ENCODE peak calls at places on chromosomes 5 and 9, in ten cellular contexts. One of them, this sample, is unnamed.

GRCh38 chr9:35688558-35689350 is 971 bp downstream of the TPM2 start:
- DNase-seq in lower lobe of right lung: no peak
- DNase-seq in COR-L47: no peak
- DNase-seq in central memory CD4-positive, alpha-beta T cell: no peak
- DNase-seq in pancreas: peak; percentile 19
- DNase-seq in stimulated activated CD8-positive, alpha-beta memory T cell treated with anti-CD3 and anti-CD28 coated beads, Interleukin-12 subunit alpha, Interleukin-12 subunit beta, amount 100 ng/mL, for 1 hour: no peak
- DNase-seq in SW480: peak; percentile 83
- DNase-seq in AG09309: no peak
- DNase-seq in GM06990: no peak
- DNase-seq in T follicular helper cell: no peak
- DNase-seq in this sample: no peak

GRCh38 chr5:65530904-65531303 is 32.1 kb downstream of the CENPK start:
- DNase-seq in lower lobe of right lung: no peak
- DNase-seq in AG09309: no peak
- DNase-seq in stimulated activated CD8-positive, alpha-beta memory T cell treated with anti-CD3 and anti-CD28 coated beads, Interleukin-12 subunit alpha, Interleukin-12 subunit beta, amount 100 ng/mL, for 1 hour: no peak
- DNase-seq in COR-L47: no peak
- DNase-seq in T follicular helper cell: no peak
- DNase-seq in SW480: no peak
- DNase-seq in central memory CD4-positive, alpha-beta T cell: no peak
- DNase-seq in GM06990: no peak
- DNase-seq in pancreas: no peak
- DNase-seq in this sample: no peak

GRCh38 chr9:121783523-121784507 is 132.4 kb downstream of the DAB2IP start:
- DNase-seq in AG09309: no peak
- DNase-seq in SW480: no peak
- DNase-seq in lower lobe of right lung: peak; percentile 36
- DNase-seq in COR-L47: peak; percentile 9
- DNase-seq in stimulated activated CD8-positive, alpha-beta memory T cell treated with anti-CD3 and anti-CD28 coated beads, Interleukin-12 subunit alpha, Interleukin-12 subunit beta, amount 100 ng/mL, for 1 hour: no peak
- DNase-seq in pancreas: no peak
- DNase-seq in T follicular helper cell: no peak
- DNase-seq in central memory CD4-positive, alpha-beta T cell: no peak
- DNase-seq in GM06990: no peak
- DNase-seq in this sample: peak; percentile 27

GRCh38 chr9:5499889-5500398 is 10.4 kb upstream of the PDCD1LG2 start:
- DNase-seq in T follicular helper cell: no peak
- DNase-seq in GM06990: no peak
- DNase-seq in stimulated activated CD8-positive, alpha-beta memory T cell treated with anti-CD3 and anti-CD28 coated beads, Interleukin-12 subunit alpha, Interleukin-12 subunit beta, amount 100 ng/mL, for 1 hour: no peak
- DNase-seq in lower lobe of right lung: no peak
- DNase-seq in pancreas: no peak
- DNase-seq in COR-L47: peak; percentile 83
- DNase-seq in AG09309: no peak
- DNase-seq in central memory CD4-positive, alpha-beta T cell: no peak
- DNase-seq in SW480: no peak
- DNase-seq in this sample: no peak

GRCh38 chr9:31519011-31519410 is 865.4 kb upstream of the ACO1 start:
- DNase-seq in stimulated activated CD8-positive, alpha-beta memory T cell treated with anti-CD3 and anti-CD28 coated beads, Interleukin-12 subunit alpha, Interleukin-12 subunit beta, amount 100 ng/mL, for 1 hour: no peak
- DNase-seq in pancreas: no peak
- DNase-seq in central memory CD4-positive, alpha-beta T cell: peak; percentile 5
- DNase-seq in SW480: no peak
- DNase-seq in T follicular helper cell: no peak
- DNase-seq in lower lobe of right lung: no peak
- DNase-seq in AG09309: no peak
- DNase-seq in GM06990: no peak
- DNase-seq in COR-L47: no peak
- DNase-seq in this sample: no peak

GRCh38 chr9:75069171-75069570 is 18.8 kb downstream of the NMRK1 start:
- DNase-seq in stimulated activated CD8-positive, alpha-beta memory T cell treated with anti-CD3 and anti-CD28 coated beads, Interleukin-12 subunit alpha, Interleukin-12 subunit beta, amount 100 ng/mL, for 1 hour: no peak
- DNase-seq in GM06990: no peak
- DNase-seq in AG09309: no peak
- DNase-seq in pancreas: no peak
- DNase-seq in COR-L47: no peak
- DNase-seq in central memory CD4-positive, alpha-beta T cell: no peak
- DNase-seq in SW480: no peak
- DNase-seq in T follicular helper cell: no peak
- DNase-seq in lower lobe of right lung: no peak
- DNase-seq in this sample: no peak

GRCh38 chr9:127915801-127916664 is 808 bp downstream of the ST6GALNAC4 start:
- DNase-seq in SW480: no peak
- DNase-seq in AG09309: no peak
- DNase-seq in T follicular helper cell: no peak
- DNase-seq in central memory CD4-positive, alpha-beta T cell: peak; percentile 35
- DNase-seq in pancreas: peak; percentile 60
- DNase-seq in lower lobe of right lung: peak; percentile 49
- DNase-seq in COR-L47: no peak
- DNase-seq in stimulated activated CD8-positive, alpha-beta memory T cell treated with anti-CD3 and anti-CD28 coated beads, Interleukin-12 subunit alpha, Interleukin-12 subunit beta, amount 100 ng/mL, for 1 hour: no peak
- DNase-seq in GM06990: peak; percentile 78
- DNase-seq in this sample: peak; percentile 43

GRCh38 chr9:95317893-95318211 is 343 bp upstream of the FANCC start:
- DNase-seq in T follicular helper cell: no peak
- DNase-seq in AG09309: no peak
- DNase-seq in lower lobe of right lung: no peak
- DNase-seq in SW480: no peak
- DNase-seq in stimulated activated CD8-positive, alpha-beta memory T cell treated with anti-CD3 and anti-CD28 coated beads, Interleukin-12 subunit alpha, Interleukin-12 subunit beta, amount 100 ng/mL, for 1 hour: no peak
- DNase-seq in central memory CD4-positive, alpha-beta T cell: no peak
- DNase-seq in GM06990: no peak
- DNase-seq in COR-L47: no peak
- DNase-seq in pancreas: no peak
- DNase-seq in this sample: no peak

GRCh38 chr5:29099585-29099984 is 2061.2 kb upstream of the CDH9 start:
- DNase-seq in SW480: no peak
- DNase-seq in AG09309: no peak
- DNase-seq in central memory CD4-positive, alpha-beta T cell: no peak
- DNase-seq in lower lobe of right lung: no peak
- DNase-seq in stimulated activated CD8-positive, alpha-beta memory T cell treated with anti-CD3 and anti-CD28 coated beads, Interleukin-12 subunit alpha, Interleukin-12 subunit beta, amount 100 ng/mL, for 1 hour: no peak
- DNase-seq in GM06990: no peak
- DNase-seq in COR-L47: no peak
- DNase-seq in T follicular helper cell: no peak
- DNase-seq in pancreas: no peak
- DNase-seq in this sample: no peak

GRCh38 chr9:128552744-128553221 is 396 bp downstream of the SPTAN1 start:
- DNase-seq in GM06990: no peak
- DNase-seq in COR-L47: peak; percentile 76
- DNase-seq in central memory CD4-positive, alpha-beta T cell: no peak
- DNase-seq in AG09309: no peak
- DNase-seq in lower lobe of right lung: peak; percentile 68
- DNase-seq in T follicular helper cell: peak; percentile 31
- DNase-seq in pancreas: no peak
- DNase-seq in stimulated activated CD8-positive, alpha-beta memory T cell treated with anti-CD3 and anti-CD28 coated beads, Interleukin-12 subunit alpha, Interleukin-12 subunit beta, amount 100 ng/mL, for 1 hour: peak; percentile 12
- DNase-seq in SW480: peak; percentile 56
- DNase-seq in this sample: peak; percentile 79

GRCh38 chr9:69342769-69343168 is 17.8 kb downstream of the ENTREP1 start:
- DNase-seq in stimulated activated CD8-positive, alpha-beta memory T cell treated with anti-CD3 and anti-CD28 coated beads, Interleukin-12 subunit alpha, Interleukin-12 subunit beta, amount 100 ng/mL, for 1 hour: no peak
- DNase-seq in lower lobe of right lung: no peak
- DNase-seq in SW480: no peak
- DNase-seq in AG09309: no peak
- DNase-seq in GM06990: no peak
- DNase-seq in central memory CD4-positive, alpha-beta T cell: no peak
- DNase-seq in pancreas: no peak
- DNase-seq in COR-L47: no peak
- DNase-seq in T follicular helper cell: no peak
- DNase-seq in this sample: no peak

GRCh38 chr9:98819231-98819630 is 11.8 kb downstream of the GALNT12 start:
- DNase-seq in stimulated activated CD8-positive, alpha-beta memory T cell treated with anti-CD3 and anti-CD28 coated beads, Interleukin-12 subunit alpha, Interleukin-12 subunit beta, amount 100 ng/mL, for 1 hour: no peak
- DNase-seq in COR-L47: no peak
- DNase-seq in SW480: no peak
- DNase-seq in central memory CD4-positive, alpha-beta T cell: no peak
- DNase-seq in lower lobe of right lung: no peak
- DNase-seq in AG09309: no peak
- DNase-seq in GM06990: no peak
- DNase-seq in pancreas: no peak
- DNase-seq in T follicular helper cell: no peak
- DNase-seq in this sample: no peak

GRCh38 chr5:171295299-171295698 is 13.7 kb upstream of the TLX3 start:
- DNase-seq in COR-L47: no peak
- DNase-seq in central memory CD4-positive, alpha-beta T cell: no peak
- DNase-seq in AG09309: no peak
- DNase-seq in pancreas: no peak
- DNase-seq in SW480: no peak
- DNase-seq in lower lobe of right lung: no peak
- DNase-seq in stimulated activated CD8-positive, alpha-beta memory T cell treated with anti-CD3 and anti-CD28 coated beads, Interleukin-12 subunit alpha, Interleukin-12 subunit beta, amount 100 ng/mL, for 1 hour: no peak
- DNase-seq in T follicular helper cell: no peak
- DNase-seq in GM06990: no peak
- DNase-seq in this sample: no peak

This sample was measured in naive thymus-derived CD4-positive, alpha-beta T cell.